ENCODE peak calls at places on chromosome 4, in ten cellular contexts. J is right atrium auricular region, Q is lower leg skin, A is BE2C, B is hepatocyte, K is mesothelial cell of epicardium, U is fibroblast of lung, X is HepG2, V is glutamatergic neuron, P is WERI-Rb-1. H is an unnamed sample.

GRCh38 chr4:157459789-157460188 is 239.3 kb downstream of the GRIA2 start:
- DNase-seq in J (no peak), Q (no peak), A (no peak), B (peak), K (no peak), U (no peak), X (peak), V (no peak), P (peak), H (no peak)

GRCh38 chr4:14908635-14909034 is 93.6 kb upstream of the CPEB2 start:
- DNase-seq in J (no peak), Q (no peak), A (no peak), B (no peak), K (no peak), U (peak), X (no peak), V (no peak), P (no peak), H (no peak)

GRCh38 chr4:73450398-73451004 is 14.5 kb downstream of the AFP start:
- DNase-seq in J (peak), Q (no peak), A (peak), B (peak), K (no peak), U (peak), X (no peak), V (peak), P (peak), H (peak)

GRCh38 chr4:73206236-73206635 is 52.4 kb downstream of the ANKRD17 start:
- DNase-seq in J (no peak), Q (no peak), A (no peak), B (no peak), K (no peak), U (no peak), X (no peak), V (no peak), P (no peak), H (no peak)

GRCh38 chr4:43339435-43339834 is 446.9 kb downstream of the GRXCR1 start:
- DNase-seq in J (no peak), Q (no peak), A (no peak), B (no peak), K (no peak), U (peak), X (no peak), V (no peak), P (no peak), H (no peak)

GRCh38 chr4:34158883-34159282 is 2085.4 kb downstream of the ARAP2 start:
- DNase-seq in J (no peak), Q (no peak), A (no peak), B (no peak), K (no peak), U (peak), X (no peak), V (no peak), P (no peak), H (no peak)

GRCh38 chr4:133594246-133595207 is 445.4 kb downstream of the PCDH10 start:
- DNase-seq in J (no peak), Q (no peak), A (no peak), B (no peak), K (no peak), U (peak), X (no peak), V (no peak), P (no peak), H (no peak)

GRCh38 chr4:1903035-1903434 is 31.8 kb downstream of the NSD2 start:
- DNase-seq in J (no peak), Q (no peak), A (no peak), B (no peak), K (no peak), U (no peak), X (no peak), V (no peak), P (no peak), H (no peak)

GRCh38 chr4:2064276-2064991 is 5.3 kb downstream of the NAT8L start:
- DNase-seq in J (no peak), Q (no peak), A (no peak), B (no peak), K (no peak), U (no peak), X (no peak), V (peak), P (no peak), H (peak)

GRCh38 chr4:102554482-102554881 is 53.3 kb downstream of the NFKB1 start:
- DNase-seq in J (peak), Q (peak), A (no peak), B (no peak), K (no peak), U (peak), X (no peak), V (no peak), P (no peak), H (peak)

GRCh38 chr4:168715889-168716288 is 219.0 kb downstream of the PALLD start:
- DNase-seq in J (no peak), Q (no peak), A (no peak), B (no peak), K (no peak), U (no peak), X (no peak), V (no peak), P (no peak), H (no peak)

GRCh38 chr4:531721-532565 is 32.9 kb downstream of the PIGG start:
- DNase-seq in J (no peak), Q (no peak), A (no peak), B (no peak), K (no peak), U (no peak), X (no peak), V (no peak), P (no peak), H (no peak)

GRCh38 chr4:152304220-152304619 is 231.7 kb downstream of the FBXW7 start:
- DNase-seq in J (no peak), Q (no peak), A (no peak), B (no peak), K (no peak), U (peak), X (no peak), V (no peak), P (no peak), H (no peak)

GRCh38 chr4:154349829-154350228 is 141.8 kb downstream of the DCHS2 start:
- DNase-seq in J (no peak), Q (no peak), A (no peak), B (peak), K (no peak), U (no peak), X (peak), V (no peak), P (no peak), H (no peak)

GRCh38 chr4:154344686-154345085 is 146.9 kb downstream of the DCHS2 start:
- DNase-seq in J (no peak), Q (no peak), A (no peak), B (no peak), K (no peak), U (no peak), X (peak), V (peak), P (peak), H (no peak)

GRCh38 chr4:154345359-154345758 is 146.2 kb downstream of the DCHS2 start:
- DNase-seq in J (no peak), Q (no peak), A (no peak), B (no peak), K (no peak), U (no peak), X (no peak), V (no peak), P (no peak), H (no peak)

GRCh38 chr4:154348657-154349056 is 142.9 kb downstream of the DCHS2 start:
- DNase-seq in J (no peak), Q (no peak), A (no peak), B (no peak), K (no peak), U (no peak), X (peak), V (no peak), P (no peak), H (no peak)
- TF ChIP-seq CTCF in J (no peak), Q (no peak), A (peak), B (no peak), K (no peak), U (no peak), X (peak), V (no peak), P (peak), H (no peak)

GRCh38 chr4:186946682-186947294 is 223.1 kb upstream of the FAT1 start:
- DNase-seq in J (no peak), Q (no peak), A (peak), B (peak), K (no peak), U (peak), X (peak), V (peak), P (no peak), H (no peak)
- TF ChIP-seq CTCF in J (no peak), Q (no peak), A (peak), B (peak), K (peak), U (peak), X (peak), V (peak), P (peak), H (no peak)

GRCh38 chr4:89914609-89915008 is 20.0 kb downstream of the MMRN1 start:
- DNase-seq in J (no peak), Q (no peak), A (no peak), B (no peak), K (no peak), U (no peak), X (no peak), V (no peak), P (no peak), H (no peak)
- TF ChIP-seq CTCF in J (no peak), Q (no peak), A (no peak), B (peak), K (no peak), U (no peak), X (no peak), V (no peak), P (no peak), H (no peak)

DNA sequence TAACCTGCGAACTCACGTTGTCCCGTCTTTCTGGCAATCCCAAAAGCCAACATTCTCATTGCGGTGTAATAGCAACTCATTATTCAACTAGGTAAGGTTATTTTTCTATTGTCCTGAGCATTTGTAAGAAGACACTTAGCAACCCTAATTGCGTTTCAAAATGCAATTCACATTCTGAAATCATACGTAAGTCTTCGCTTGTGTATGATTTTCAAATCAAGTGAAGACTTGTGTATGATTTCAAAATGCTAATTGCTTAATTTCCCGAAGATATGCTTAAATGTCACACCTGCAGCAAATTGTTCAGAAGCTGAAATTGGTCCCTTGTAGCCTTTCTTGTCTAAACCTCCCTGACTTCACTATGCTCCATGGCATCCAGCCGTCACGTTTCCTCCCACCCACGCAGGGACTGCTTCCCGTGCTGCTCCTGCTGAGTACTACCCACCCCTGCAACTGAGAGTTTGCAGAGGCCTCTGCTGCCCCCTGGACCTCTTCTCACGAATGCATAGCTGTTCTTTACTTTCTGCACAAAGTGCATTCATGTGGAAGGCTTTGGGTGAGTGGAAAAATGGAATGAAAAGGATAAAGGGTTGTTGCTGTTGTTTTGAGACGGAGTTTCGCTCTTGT is 40.8 kb upstream of the CLDN24 start:
- DNase-seq in J (no peak), Q (no peak), A (peak), B (no peak), K (no peak), U (peak), X (peak), V (no peak), P (peak), H (no peak)
- TF ChIP-seq CTCF in J (no peak), Q (no peak), A (peak), B (no peak), K (no peak), U (peak), X (peak), V (no peak), P (peak), H (no peak)

DNA sequence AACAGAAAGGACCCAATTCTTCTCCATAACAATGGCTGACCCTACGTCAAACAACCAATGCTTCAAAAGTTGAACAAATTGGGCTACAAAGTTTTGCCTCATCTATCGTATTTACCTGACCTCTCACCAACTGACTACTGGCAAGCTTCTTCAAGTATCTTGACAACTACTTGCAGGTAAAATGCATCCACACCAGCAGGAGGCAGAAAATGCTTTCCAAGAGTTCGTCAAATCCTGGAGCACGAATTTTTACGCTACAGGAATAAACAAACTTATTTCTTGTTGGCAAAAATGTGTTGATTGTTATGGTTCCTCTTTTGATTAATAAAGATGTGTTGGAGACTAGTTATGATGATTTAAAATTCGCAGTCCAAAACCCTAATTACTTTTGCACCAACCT is 6.7 kb upstream of the GAB1 start:
- DNase-seq in J (no peak), Q (no peak), A (no peak), B (no peak), K (no peak), U (no peak), X (no peak), V (no peak), P (no peak), H (no peak)
- TF ChIP-seq CTCF in J (no peak), Q (no peak), A (no peak), B (no peak), K (no peak), U (no peak), X (peak), V (no peak), P (no peak), H (no peak)

DNA sequence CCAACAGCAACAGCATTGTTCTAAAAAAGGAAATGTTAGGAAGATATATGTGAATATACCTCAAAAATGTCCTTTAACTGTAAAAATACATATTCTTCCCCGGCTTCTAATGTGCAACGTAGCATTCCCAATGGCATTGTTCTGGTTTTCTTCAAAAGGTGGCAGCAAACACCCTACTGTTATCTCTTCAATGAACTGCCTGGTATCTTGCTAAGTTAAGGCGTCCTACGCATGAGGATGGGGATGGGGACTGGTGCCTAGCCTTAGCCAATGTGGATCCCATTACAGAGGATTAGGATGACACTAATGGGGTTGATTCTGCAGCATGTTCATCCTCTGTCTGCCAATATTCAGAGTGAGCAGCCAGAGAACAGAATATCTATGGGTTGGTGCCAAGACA is 334.9 kb upstream of the ADGRL3 start:
- DNase-seq in J (no peak), Q (no peak), A (peak), B (no peak), K (no peak), U (no peak), X (no peak), V (no peak), P (peak), H (no peak)
- TF ChIP-seq CTCF in J (no peak), Q (no peak), A (peak), B (peak), K (no peak), U (peak), X (no peak), V (no peak), P (peak), H (no peak)

GRCh38 chr4:85166318-85166717 is 199.8 kb upstream of the WDFY3 start:
- DNase-seq in J (no peak), Q (no peak), A (no peak), B (peak), K (no peak), U (no peak), X (no peak), V (no peak), P (no peak), H (no peak)
- TF ChIP-seq CTCF in J (no peak), Q (no peak), A (no peak), B (no peak), K (no peak), U (no peak), X (no peak), V (no peak), P (no peak), H (no peak)

H was measured in heart left ventricle.